ENCODE peak calls at places on chromosomes 16 and 17, in six cellular contexts. B, N, D, R, M and X are unnamed samples. For H3K4me1, the result is how much of the 10 kb centered on the place peaks cover.

GRCh38 chr16:48193846-48194245 is 38.1 kb upstream of the ABCC12 start:
- DNase-seq in B (no peak), M (no peak), R (no peak), D (no peak), N (no peak), X (no peak)

GRCh38 chr17:42596386-42596785 is 12.8 kb downstream of the RETREG3 start:
- DNase-seq in N (no peak), D (no peak), B (no peak), M (no peak), R (no peak), X (no peak)

GRCh38 chr17:67659028-67659427 is 58.7 kb upstream of the NOL11 start:
- DNase-seq in R (no peak), M (no peak), D (no peak), N (no peak), B (no peak), X (no peak)

GRCh38 chr17:82862758-82863645 is 23.2 kb upstream of the ZNF750 start:
- DNase-seq in D (no peak), M (no peak), R (no peak), N (no peak), B (no peak), X (no peak)

GRCh38 chr17:9021158-9021984 is at the start of gene NTN1:
- DNase-seq in R (no peak), N (peak), B (peak), M (no peak), D (peak), X (no peak)

GRCh38 chr17:78032166-78032565 is 73.7 kb downstream of the TNRC6C start:
- DNase-seq in M (no peak), N (no peak), D (peak), B (peak), R (no peak), X (no peak)

GRCh38 chr16:56370836-56371235 is 54.5 kb downstream of the AMFR start:
- DNase-seq in D (peak), N (no peak), B (peak), M (no peak), R (no peak), X (no peak)

GRCh38 chr17:49491370-49491769 is 3.7 kb upstream of the NGFR start:
- DNase-seq in M (no peak), B (no peak), R (no peak), N (no peak), D (no peak), X (no peak)

GRCh38 chr16:81275064-81275532 is 36.6 kb downstream of the BCO1 start:
- DNase-seq in D (no peak), N (no peak), M (no peak), B (no peak), R (no peak), X (peak)

GRCh38 chr17:59763861-59764260 is 56.4 kb downstream of the VMP1 start:
- DNase-seq in M (no peak), D (peak), N (no peak), R (peak), B (peak), X (no peak)

GRCh38 chr17:59830007-59830630 is 62.6 kb downstream of the TUBD1 start:
- DNase-seq in N (no peak), D (peak), M (no peak), R (no peak), B (peak), X (no peak)

GRCh38 chr17:66675991-66676371 is 158.9 kb upstream of the CACNG5 start:
- DNase-seq in B (no peak), D (no peak), N (no peak), M (no peak), R (no peak), X (no peak)

GRCh38 chr17:60525347-60525623 is 757 bp downstream of the APPBP2 start:
- DNase-seq in N (no peak), R (peak), D (peak), M (no peak), B (peak), X (peak)

GRCh38 chr17:58679263-58680037 is 12.4 kb downstream of the TEX14 start:
- DNase-seq in D (peak), M (no peak), N (peak), R (peak), B (peak), X (peak)

GRCh38 chr16:24858219-24859041 is 12.7 kb downstream of the SLC5A11 start:
- DNase-seq in B (peak), D (peak), R (peak), N (peak), M (no peak), X (peak)

GRCh38 chr16:54370653-54371052 is 84.1 kb upstream of the IRX3 start:
- DNase-seq in N (peak), M (no peak), D (peak), B (no peak), R (peak), X (peak)
- H3K4me2 ChIP-seq in N (no peak), M (no peak), D (no peak), B (no peak), R (no peak), X (no peak)

DNA sequence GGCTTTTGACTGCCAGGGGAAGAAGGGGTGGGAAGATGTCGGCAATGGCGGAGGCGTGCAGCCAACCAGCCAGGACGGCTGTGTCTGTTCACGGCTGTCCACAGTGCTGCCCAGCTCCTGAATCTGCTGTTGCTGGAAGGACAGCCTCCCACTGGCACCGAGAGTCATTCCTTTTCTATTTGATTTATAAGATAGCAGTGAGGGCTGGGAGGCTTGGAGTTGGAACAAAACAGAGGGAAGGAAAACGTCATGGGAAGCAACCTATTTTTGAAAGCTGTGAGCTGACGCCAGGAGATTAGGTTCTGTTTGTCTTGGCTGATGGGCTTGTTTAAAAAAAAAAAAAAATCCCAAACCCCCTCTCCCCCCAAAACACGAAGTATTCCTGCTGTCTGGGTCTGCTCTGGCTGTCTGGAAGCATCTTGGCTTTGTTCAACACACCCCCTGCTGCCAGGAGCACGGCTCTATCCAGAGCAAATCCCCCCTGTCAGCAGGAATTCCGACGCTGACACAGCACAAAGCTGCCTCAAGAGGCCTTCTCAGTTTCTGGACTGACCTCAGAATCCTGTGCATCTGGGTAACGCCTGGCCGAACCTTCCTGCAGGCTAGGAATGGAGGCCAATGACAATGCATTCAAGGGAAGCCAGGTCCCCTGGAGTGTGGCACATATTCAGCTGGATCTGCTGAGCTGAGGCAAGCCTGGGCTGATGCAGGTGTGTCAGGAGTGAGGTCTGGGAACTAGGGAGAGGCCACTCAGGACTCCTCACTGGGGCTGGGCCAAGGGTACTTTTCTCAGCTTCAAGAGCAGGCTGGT is 41.0 kb upstream of the SREBF1 start:
- DNase-seq in B (peak), R (peak), D (peak), N (peak), M (no peak), X (no peak)
- H3K4me1 ChIP-seq in B (under half), R (under half), D (under half), N (under half), M (under half), X (under half)

GRCh38 chr16:22785552-22785951 is 28.4 kb upstream of the HS3ST2 start:
- DNase-seq in B (no peak), M (no peak), D (no peak), R (no peak), N (no peak), X (no peak)
- H2BK120ac ChIP-seq in B (no peak), M (no peak), D (no peak), R (no peak), N (no peak), X (no peak)

DNA sequence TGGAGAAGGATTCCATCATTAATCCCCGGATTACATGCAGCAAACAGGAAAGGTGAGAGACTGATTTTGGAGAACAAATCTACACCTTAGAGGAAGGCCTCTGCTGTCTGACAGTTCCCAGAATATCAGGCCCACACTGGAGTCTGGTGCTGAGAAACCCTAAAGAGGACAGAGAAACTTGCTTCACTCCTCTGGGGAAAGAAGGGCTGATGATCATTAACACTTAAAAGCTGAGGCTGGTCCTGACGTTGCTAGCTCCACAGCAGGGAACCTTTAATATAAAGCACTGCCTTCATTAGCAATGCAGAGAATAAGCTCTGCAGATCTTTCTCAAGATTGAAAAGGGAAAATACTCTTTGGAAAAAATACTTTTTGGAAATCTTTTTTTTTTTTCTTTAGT is 1472.4 kb upstream of the GOT2 start:
- DNase-seq in R (peak), D (no peak), N (peak), M (no peak), B (no peak), X (no peak)
- H3K4me2 ChIP-seq in R (no peak), D (no peak), N (no peak), M (no peak), B (no peak), X (no peak)

GRCh38 chr16:31072540-31073072 is 1.4 kb downstream of the ZNF668 start:
- DNase-seq in N (no peak), D (peak), M (no peak), B (peak), R (peak), X (peak)
- H3K4me1 ChIP-seq in N (under half), D (under half), M (under half), B (under half), R (under half), X (under half)

DNA sequence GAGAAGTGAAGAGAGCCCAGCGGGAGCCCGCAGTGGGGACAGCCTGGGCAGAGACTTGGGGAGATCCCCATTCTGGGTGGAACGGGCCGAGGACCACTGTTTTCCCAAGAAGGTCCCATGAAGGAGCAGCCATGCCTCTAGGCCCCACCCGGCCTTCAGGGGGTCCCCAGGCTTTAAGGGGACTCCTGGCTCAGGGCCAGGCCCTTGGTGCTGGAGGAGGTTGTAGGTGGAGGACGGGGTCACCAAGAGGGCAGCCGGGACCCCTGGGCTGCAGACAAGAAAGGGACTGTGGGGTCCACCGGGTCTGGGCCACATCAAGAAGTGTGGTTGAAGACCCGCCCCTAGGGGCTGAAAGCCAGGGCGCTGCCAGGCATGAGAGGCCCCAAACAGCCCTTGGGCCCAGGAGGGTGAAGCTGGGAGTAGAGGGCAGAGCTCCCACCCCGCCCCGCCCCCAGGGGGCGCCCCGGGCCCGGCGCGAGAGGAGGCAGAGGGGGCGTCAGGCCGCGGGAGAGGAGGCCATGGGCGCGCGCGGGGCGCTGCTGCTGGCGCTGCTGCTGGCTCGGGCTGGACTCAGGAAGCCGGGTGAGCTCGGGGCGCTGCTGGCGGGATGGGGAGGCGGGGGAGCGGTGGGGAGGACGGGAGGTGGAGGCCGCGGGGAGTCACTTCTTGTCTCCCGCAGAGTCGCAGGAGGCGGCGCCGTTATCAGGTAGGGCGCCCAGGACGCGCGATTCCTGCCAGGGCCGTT is at the start of gene PRSS21:
- DNase-seq in D (no peak), R (no peak), M (no peak), B (no peak), N (peak), X (no peak)
- H2BK120ac ChIP-seq in D (no peak), R (no peak), M (no peak), B (no peak), N (no peak), X (no peak)